ENCODE peak calls at places on chromosomes 5 and 9, in six cellular contexts. One of them, this sample, is unnamed.

GRCh38 chr5:130885027-130885426 is 280.0 kb downstream of the HINT1 start:
- DNase-seq in right lobe of liver: no peak
- DNase-seq in uterus: no peak
- DNase-seq in thyroid gland: no peak
- DNase-seq in tibial nerve: no peak
- DNase-seq in transverse colon: peak; percentile 54
- DNase-seq in this sample: no peak

GRCh38 chr5:124310453-124310852 is 436.0 kb downstream of the ZNF608 start:
- DNase-seq in right lobe of liver: no peak
- DNase-seq in uterus: no peak
- DNase-seq in thyroid gland: no peak
- DNase-seq in tibial nerve: no peak
- DNase-seq in transverse colon: no peak
- DNase-seq in this sample: no peak

GRCh38 chr9:87517732-87518131 is 20.1 kb downstream of the DAPK1 start:
- DNase-seq in right lobe of liver: no peak
- DNase-seq in uterus: no peak
- DNase-seq in thyroid gland: no peak
- DNase-seq in tibial nerve: no peak
- DNase-seq in transverse colon: no peak
- DNase-seq in this sample: no peak

GRCh38 chr9:105051897-105052296 is 123.9 kb upstream of the ABCA1 start:
- DNase-seq in right lobe of liver: no peak
- DNase-seq in uterus: no peak
- DNase-seq in thyroid gland: no peak
- DNase-seq in tibial nerve: no peak
- DNase-seq in transverse colon: no peak
- DNase-seq in this sample: no peak

GRCh38 chr5:10306806-10307205 is 896 bp downstream of the CMBL start:
- DNase-seq in right lobe of liver: no peak
- DNase-seq in uterus: no peak
- DNase-seq in thyroid gland: no peak
- DNase-seq in tibial nerve: no peak
- DNase-seq in transverse colon: no peak
- DNase-seq in this sample: no peak

GRCh38 chr9:93184439-93185221 is 691 bp downstream of the WNK2 start:
- DNase-seq in right lobe of liver: no peak
- DNase-seq in uterus: no peak
- DNase-seq in thyroid gland: no peak
- DNase-seq in tibial nerve: no peak
- DNase-seq in transverse colon: peak; percentile 25
- DNase-seq in this sample: no peak

GRCh38 chr5:1310118-1310517 is 15.2 kb upstream of the TERT start:
- DNase-seq in right lobe of liver: no peak
- DNase-seq in uterus: no peak
- DNase-seq in thyroid gland: no peak
- DNase-seq in tibial nerve: no peak
- DNase-seq in transverse colon: no peak
- DNase-seq in this sample: no peak

GRCh38 chr5:37047947-37048346 is 171.4 kb downstream of the NIPBL start:
- DNase-seq in right lobe of liver: no peak
- DNase-seq in uterus: no peak
- DNase-seq in thyroid gland: no peak
- DNase-seq in tibial nerve: no peak
- DNase-seq in transverse colon: no peak
- DNase-seq in this sample: no peak

GRCh38 chr9:116300360-116300759 is 146.8 kb downstream of the PAPPA start:
- DNase-seq in right lobe of liver: no peak
- DNase-seq in uterus: no peak
- DNase-seq in thyroid gland: no peak
- DNase-seq in tibial nerve: no peak
- DNase-seq in transverse colon: no peak
- DNase-seq in this sample: no peak

GRCh38 chr5:162037431-162037830 is 30.1 kb upstream of the GABRG2 start:
- DNase-seq in right lobe of liver: no peak
- DNase-seq in uterus: no peak
- DNase-seq in thyroid gland: no peak
- DNase-seq in tibial nerve: no peak
- DNase-seq in transverse colon: no peak
- DNase-seq in this sample: no peak

GRCh38 chr9:133604214-133604613 is 5.0 kb downstream of the FAM163B start:
- DNase-seq in right lobe of liver: no peak
- DNase-seq in uterus: no peak
- DNase-seq in thyroid gland: no peak
- DNase-seq in tibial nerve: no peak
- DNase-seq in transverse colon: no peak
- DNase-seq in this sample: no peak

DNA sequence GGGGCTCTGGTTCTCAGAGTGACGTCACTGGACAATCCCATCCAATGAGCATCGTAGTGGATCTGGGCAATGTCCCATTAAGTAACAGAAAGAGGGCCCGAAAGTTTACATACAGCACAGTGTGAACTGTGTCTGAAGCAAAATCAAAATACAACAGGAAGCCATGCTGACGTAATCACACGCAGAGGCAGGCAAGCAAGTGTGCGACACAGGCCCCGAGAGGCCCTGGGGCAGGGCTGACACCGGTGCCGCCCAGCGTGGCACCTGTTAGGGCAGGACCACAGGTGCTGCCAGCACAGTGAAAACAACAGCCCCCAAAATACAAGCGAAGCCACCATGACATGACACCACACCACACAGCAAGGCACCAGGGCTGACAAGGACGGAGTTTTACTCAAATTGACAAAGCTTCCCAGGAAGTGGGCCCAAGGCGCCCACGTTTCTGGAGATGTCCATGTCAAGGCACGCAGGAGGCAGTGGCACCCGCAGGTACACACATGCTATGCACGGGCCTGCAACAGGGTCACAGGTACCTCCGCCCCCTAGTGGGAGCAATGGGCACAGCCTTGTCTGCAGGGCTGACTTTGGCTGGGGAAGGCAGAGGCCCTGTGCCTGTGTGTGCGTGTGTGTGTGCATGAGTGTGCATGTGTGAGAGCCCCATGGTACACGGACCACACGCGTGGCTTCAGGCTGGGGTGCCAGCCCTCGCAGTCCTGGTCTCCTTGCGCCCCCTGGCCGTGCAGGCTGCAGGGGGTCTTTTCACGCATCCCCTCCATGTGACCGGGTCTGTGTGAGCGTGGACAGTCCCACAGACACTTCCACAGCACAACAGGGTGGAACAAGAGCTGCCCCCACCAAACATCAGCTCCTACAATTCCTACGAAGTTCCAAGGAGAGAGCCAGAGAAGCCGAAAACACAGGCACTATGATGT is 19.6 kb downstream of the QSOX2 start:
- DNase-seq in right lobe of liver: peak; percentile 72
- DNase-seq in uterus: no peak
- DNase-seq in thyroid gland: peak; percentile 52
- DNase-seq in tibial nerve: no peak
- DNase-seq in transverse colon: peak; percentile 72
- DNase-seq in this sample: peak; percentile 59
- H3K4me1 ChIP-seq in right lobe of liver: peaks cover 12% of the 10 kb centered on the region
- H3K4me1 ChIP-seq in uterus: no peaks in the 10 kb centered on the region
- H3K4me1 ChIP-seq in thyroid gland: no peaks in the 10 kb centered on the region
- H3K4me1 ChIP-seq in tibial nerve: no peaks in the 10 kb centered on the region
- H3K4me1 ChIP-seq in transverse colon: no peaks in the 10 kb centered on the region
- H3K4me1 ChIP-seq in this sample: no peaks in the 10 kb centered on the region

DNA sequence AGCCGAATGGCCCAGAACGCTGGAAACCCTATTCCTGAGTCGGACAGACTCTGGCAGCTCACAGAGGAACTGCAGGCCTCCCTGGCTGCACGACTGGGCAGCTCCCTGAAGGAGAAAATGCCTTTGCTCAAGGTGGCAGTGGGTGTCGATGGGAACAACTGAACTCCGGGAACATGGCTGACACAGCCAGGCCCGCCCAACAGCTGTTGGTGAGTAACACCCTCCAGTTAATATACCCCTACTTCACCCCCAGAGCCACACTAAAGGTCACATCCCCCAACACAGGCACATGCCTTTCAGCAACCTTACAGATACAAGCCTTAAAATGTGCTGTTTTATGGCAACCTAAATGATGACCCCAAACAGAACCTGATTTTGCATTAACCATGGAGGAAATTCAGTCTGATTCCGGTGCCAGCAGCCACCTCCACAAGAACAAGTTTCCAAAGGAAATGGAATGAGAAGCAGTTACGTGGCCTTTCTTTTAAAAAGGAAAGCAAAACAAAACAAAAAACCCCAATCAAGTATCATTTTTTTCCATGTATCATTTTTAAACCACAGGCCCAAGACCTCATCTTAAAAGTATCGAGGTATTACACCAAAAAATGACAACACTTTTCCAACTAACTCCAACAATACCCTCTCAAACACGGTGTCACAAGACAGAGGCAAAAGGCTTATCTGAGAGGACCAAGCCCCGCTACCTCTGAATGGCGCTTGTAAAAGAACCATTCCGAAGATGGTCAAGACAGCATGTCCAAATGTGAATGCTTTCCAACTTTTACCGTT is 3.1 kb downstream of the KLF9 start:
- DNase-seq in right lobe of liver: peak; percentile 62
- DNase-seq in uterus: peak; percentile 72
- DNase-seq in thyroid gland: peak; percentile 75
- DNase-seq in tibial nerve: peak; percentile 39
- DNase-seq in transverse colon: peak; percentile 64
- DNase-seq in this sample: peak; percentile 66
- TF ChIP-seq POLR2A in right lobe of liver: peak; percentile 15
- TF ChIP-seq POLR2A in uterus: peak; percentile 26
- TF ChIP-seq POLR2A in thyroid gland: no peak
- TF ChIP-seq POLR2A in tibial nerve: peak; percentile 42
- TF ChIP-seq POLR2A in transverse colon: peak; percentile 35
- TF ChIP-seq POLR2A in this sample: peak; percentile 60

GRCh38 chr5:177458122-177458681 is 11.6 kb downstream of the PRR7 start:
- DNase-seq in right lobe of liver: no peak
- DNase-seq in uterus: no peak
- DNase-seq in thyroid gland: no peak
- DNase-seq in tibial nerve: no peak
- DNase-seq in transverse colon: no peak
- DNase-seq in this sample: no peak
- H3K4me3 ChIP-seq in right lobe of liver: no peak overlapping the region
- H3K4me3 ChIP-seq in uterus: no peak overlapping the region
- H3K4me3 ChIP-seq in thyroid gland: no peak overlapping the region
- H3K4me3 ChIP-seq in tibial nerve: no peak overlapping the region
- H3K4me3 ChIP-seq in transverse colon: no peak overlapping the region
- H3K4me3 ChIP-seq in this sample: no peak overlapping the region

GRCh38 chr9:132183134-132183533 is 21.3 kb downstream of the NTNG2 start:
- DNase-seq in right lobe of liver: no peak
- DNase-seq in uterus: no peak
- DNase-seq in thyroid gland: no peak
- DNase-seq in tibial nerve: no peak
- DNase-seq in transverse colon: no peak
- DNase-seq in this sample: no peak
- H3K4me1 ChIP-seq in right lobe of liver: no peaks in the 10 kb centered on the region
- H3K4me1 ChIP-seq in uterus: no peaks in the 10 kb centered on the region
- H3K4me1 ChIP-seq in thyroid gland: no peaks in the 10 kb centered on the region
- H3K4me1 ChIP-seq in tibial nerve: no peaks in the 10 kb centered on the region
- H3K4me1 ChIP-seq in transverse colon: no peaks in the 10 kb centered on the region
- H3K4me1 ChIP-seq in this sample: peaks cover 6% of the 10 kb centered on the region

DNA sequence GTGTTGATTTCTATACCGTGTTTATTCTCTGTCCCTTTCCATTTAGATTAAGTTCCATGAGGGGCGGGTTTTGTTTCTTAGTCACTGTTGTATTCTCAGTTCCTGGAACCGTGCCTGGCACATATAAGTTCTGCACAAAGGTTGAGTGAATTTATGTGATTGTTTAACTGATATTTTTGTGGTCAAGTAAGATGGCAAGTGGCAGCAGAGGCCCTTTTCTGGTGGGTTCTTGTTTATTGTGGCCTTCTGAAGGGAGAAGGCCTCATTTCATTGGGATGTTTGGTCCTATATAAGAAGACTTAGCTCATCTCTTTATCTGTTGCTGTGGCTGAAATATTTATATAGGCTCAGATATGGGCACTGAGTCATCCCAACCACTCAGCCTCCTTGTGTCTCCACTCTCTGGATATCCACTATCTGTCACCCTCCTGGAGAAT is 262.5 kb downstream of the PSAT1 start:
- DNase-seq in right lobe of liver: no peak
- DNase-seq in uterus: no peak
- DNase-seq in thyroid gland: no peak
- DNase-seq in tibial nerve: no peak
- DNase-seq in transverse colon: no peak
- DNase-seq in this sample: no peak
- TF ChIP-seq POLR2A in right lobe of liver: no peak
- TF ChIP-seq POLR2A in uterus: no peak
- TF ChIP-seq POLR2A in thyroid gland: no peak
- TF ChIP-seq POLR2A in tibial nerve: no peak
- TF ChIP-seq POLR2A in transverse colon: no peak
- TF ChIP-seq POLR2A in this sample: no peak

GRCh38 chr9:130689937-130690700 is 3.5 kb upstream of the EXOSC2 start:
- DNase-seq in right lobe of liver: peak; percentile 82
- DNase-seq in uterus: peak; percentile 93
- DNase-seq in thyroid gland: peak; percentile 87
- DNase-seq in tibial nerve: peak; percentile 42
- DNase-seq in transverse colon: peak; percentile 83
- DNase-seq in this sample: peak; percentile 91

GRCh38 chr9:130688070-130688469 is 5.5 kb upstream of the EXOSC2 start:
- DNase-seq in right lobe of liver: no peak
- DNase-seq in uterus: no peak
- DNase-seq in thyroid gland: no peak
- DNase-seq in tibial nerve: no peak
- DNase-seq in transverse colon: no peak
- DNase-seq in this sample: no peak

GRCh38 chr9:130692365-130692764 is 1.2 kb upstream of the EXOSC2 start:
- DNase-seq in right lobe of liver: peak; percentile 57
- DNase-seq in uterus: no peak
- DNase-seq in thyroid gland: peak; percentile 41
- DNase-seq in tibial nerve: no peak
- DNase-seq in transverse colon: no peak
- DNase-seq in this sample: no peak

GRCh38 chr9:130687615-130688014 is 6.0 kb upstream of the EXOSC2 start:
- DNase-seq in right lobe of liver: no peak
- DNase-seq in uterus: no peak
- DNase-seq in thyroid gland: no peak
- DNase-seq in tibial nerve: no peak
- DNase-seq in transverse colon: no peak
- DNase-seq in this sample: no peak

DNA sequence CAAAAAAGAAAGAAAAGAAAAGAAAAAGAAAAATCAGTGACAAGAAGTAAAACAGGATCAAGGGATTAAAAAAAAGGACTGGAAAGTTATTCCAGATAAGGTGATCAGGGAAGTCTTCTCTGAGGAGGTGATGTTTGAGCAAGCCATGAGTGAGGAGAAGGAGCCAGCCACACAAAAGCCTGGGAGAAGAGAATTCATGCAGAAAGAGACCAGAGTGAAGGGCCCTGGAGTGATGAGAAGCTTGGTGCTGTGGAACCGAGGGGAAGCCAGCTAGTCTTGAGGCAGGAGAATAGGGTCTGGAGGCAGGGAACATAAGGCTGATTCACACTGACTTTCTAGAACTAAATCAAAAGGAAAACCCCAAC is 4.0 kb upstream of the EXOSC2 start:
- DNase-seq in right lobe of liver: no peak
- DNase-seq in uterus: no peak
- DNase-seq in thyroid gland: no peak
- DNase-seq in tibial nerve: no peak
- DNase-seq in transverse colon: no peak
- DNase-seq in this sample: no peak
- H3K4me3 ChIP-seq in right lobe of liver: no peak overlapping the region
- H3K4me3 ChIP-seq in uterus: peak overlapping the region; percentile 21
- H3K4me3 ChIP-seq in thyroid gland: no peak overlapping the region
- H3K4me3 ChIP-seq in tibial nerve: peak overlapping the region; percentile 50
- H3K4me3 ChIP-seq in transverse colon: peak overlapping the region; percentile 24
- H3K4me3 ChIP-seq in this sample: no peak overlapping the region

GRCh38 chr5:56839062-56839461 is 23.7 kb downstream of the MAP3K1 start:
- DNase-seq in right lobe of liver: no peak
- DNase-seq in uterus: no peak
- DNase-seq in thyroid gland: no peak
- DNase-seq in tibial nerve: no peak
- DNase-seq in transverse colon: no peak
- DNase-seq in this sample: no peak
- H3K4me1 ChIP-seq in right lobe of liver: no peaks in the 10 kb centered on the region
- H3K4me1 ChIP-seq in uterus: no peaks in the 10 kb centered on the region
- H3K4me1 ChIP-seq in thyroid gland: peaks cover 71% of the 10 kb centered on the region
- H3K4me1 ChIP-seq in tibial nerve: peaks cover 19% of the 10 kb centered on the region
- H3K4me1 ChIP-seq in transverse colon: no peaks in the 10 kb centered on the region
- H3K4me1 ChIP-seq in this sample: peaks cover 30% of the 10 kb centered on the region

GRCh38 chr9:77176686-77177142 is 620 bp upstream of the VPS13A start:
- DNase-seq in right lobe of liver: no peak
- DNase-seq in uterus: no peak
- DNase-seq in thyroid gland: no peak
- DNase-seq in tibial nerve: no peak
- DNase-seq in transverse colon: no peak
- DNase-seq in this sample: no peak
- TF ChIP-seq POLR2A in right lobe of liver: no peak
- TF ChIP-seq POLR2A in uterus: no peak
- TF ChIP-seq POLR2A in thyroid gland: no peak
- TF ChIP-seq POLR2A in tibial nerve: no peak
- TF ChIP-seq POLR2A in transverse colon: no peak
- TF ChIP-seq POLR2A in this sample: no peak

This sample was measured in adrenal gland.